ENCODE peak calls at places on chromosomes 4 and X, in six cellular contexts. N, G, H, P, Y and M are unnamed samples.

GRCh38 chrX:19775830-19776498 is 111.4 kb downstream of the SH3KBP1 start:
- DNase-seq in N (no peak), G (no peak), H (no peak), P (no peak), Y (no peak), M (no peak)

GRCh38 chr4:74590476-74590875 is 145.5 kb downstream of the AREG start:
- DNase-seq in N (no peak), G (no peak), H (peak; percentile 9), P (no peak), Y (no peak), M (no peak)

GRCh38 chr4:7540654-7541413 is 106.1 kb upstream of the PSAPL1 start:
- DNase-seq in N (no peak), G (no peak), H (no peak), P (no peak), Y (no peak), M (no peak)

GRCh38 chrX:6959006-6959405 is 188.5 kb upstream of the STS start:
- DNase-seq in N (no peak), G (no peak), H (no peak), P (no peak), Y (no peak), M (no peak)

GRCh38 chrX:31580726-31581125 is 508.9 kb upstream of the FTHL17 start:
- DNase-seq in N (no peak), G (no peak), H (peak; percentile 36), P (no peak), Y (no peak), M (no peak)

GRCh38 chrX:3346436-3347329 is at the start of gene MXRA5:
- DNase-seq in N (no peak), G (no peak), H (peak; percentile 25), P (no peak), Y (no peak), M (no peak)

GRCh38 chr4:39331191-39331590 is 35.0 kb downstream of the RFC1 start:
- DNase-seq in N (no peak), G (no peak), H (no peak), P (no peak), Y (no peak), M (no peak)

GRCh38 chr4:108881190-108881589 is 118.3 kb upstream of the ETNPPL start:
- DNase-seq in N (no peak), G (no peak), H (peak; percentile 57), P (no peak), Y (no peak), M (no peak)

GRCh38 chr4:165398570-165398969 is 19.8 kb downstream of the CPE start:
- DNase-seq in N (no peak), G (no peak), H (peak; percentile 5), P (no peak), Y (no peak), M (no peak)

GRCh38 chr4:6076391-6076790 is 58.2 kb upstream of the C4orf50 start:
- DNase-seq in N (no peak), G (no peak), H (no peak), P (no peak), Y (no peak), M (no peak)

GRCh38 chr4:92182006-92182735 is 121.6 kb upstream of the GRID2 start:
- DNase-seq in N (no peak), G (no peak), H (no peak), P (no peak), Y (no peak), M (no peak)

GRCh38 chrX:133985164-133986007 is at the start of gene GPC3:
- DNase-seq in N (peak; percentile 2), G (no peak), H (peak; percentile 41), P (no peak), Y (no peak), M (peak; percentile 15)

GRCh38 chr4:154464654-154465053 is 26.9 kb downstream of the DCHS2 start:
- DNase-seq in N (no peak), G (no peak), H (peak; percentile 7), P (no peak), Y (no peak), M (no peak)

GRCh38 chrX:116873678-116874077 is 410.9 kb upstream of the CT83 start:
- DNase-seq in N (no peak), G (no peak), H (peak; percentile 64), P (no peak), Y (no peak), M (no peak)

GRCh38 chrX:139642241-139642927 is 65.6 kb downstream of the MCF2 start:
- DNase-seq in N (no peak), G (no peak), H (no peak), P (no peak), Y (no peak), M (no peak)

GRCh38 chrX:153639177-153640044 is 7.6 kb upstream of the DUSP9 start:
- DNase-seq in N (no peak), G (peak; percentile 77), H (no peak), P (no peak), Y (no peak), M (no peak)

GRCh38 chrX:10557166-10557565 is 63.2 kb downstream of the MID1 start:
- DNase-seq in N (no peak), G (no peak), H (no peak), P (no peak), Y (no peak), M (no peak)

GRCh38 chr4:146247356-146247755 is 33.0 kb downstream of the REELD1 start:
- DNase-seq in N (no peak), G (no peak), H (peak; percentile 31), P (no peak), Y (no peak), M (no peak)

GRCh38 chrX:112380541-112381278 is 298.1 kb upstream of the TRPC5 start:
- DNase-seq in N (no peak), G (no peak), H (no peak), P (no peak), Y (no peak), M (no peak)

GRCh38 chr4:25320374-25321172 is 8.0 kb downstream of the ZCCHC4 start:
- DNase-seq in N (no peak), G (no peak), H (peak; percentile 91), P (no peak), Y (no peak), M (no peak)

GRCh38 chr4:94395541-94395940 is 52.9 kb upstream of the HPGDS start:
- DNase-seq in N (no peak), G (no peak), H (no peak), P (no peak), Y (no peak), M (no peak)

GRCh38 chr4:102500371-102501175 is 586 bp upstream of the NFKB1 start:
- DNase-seq in N (peak; percentile 16), G (peak; percentile 92), H (peak; percentile 73), P (peak; percentile 66), Y (peak; percentile 45), M (no peak)

GRCh38 chr4:42865572-42866189 is 26.8 kb upstream of the GRXCR1 start:
- DNase-seq in N (peak; percentile 24), G (no peak), H (peak; percentile 28), P (peak; percentile 65), Y (peak; percentile 20), M (no peak)

GRCh38 chrX:48466696-48467095 is 3.4 kb downstream of the SLC38A5 start:
- DNase-seq in N (no peak), G (no peak), H (no peak), P (no peak), Y (no peak), M (no peak)

GRCh38 chr4:123278755-123279154 is 117.8 kb upstream of the SPRY1 start:
- DNase-seq in N (no peak), G (no peak), H (peak; percentile 21), P (no peak), Y (no peak), M (no peak)

GRCh38 chrX:68832516-68833447 is 4.0 kb downstream of the EFNB1 start:
- DNase-seq in N (no peak), G (peak; percentile 79), H (no peak), P (peak; percentile 46), Y (no peak), M (no peak)

GRCh38 chr4:7254736-7255487 is 62.6 kb downstream of the SORCS2 start:
- DNase-seq in N (no peak), G (no peak), H (no peak), P (no peak), Y (no peak), M (no peak)

GRCh38 chr4:164313899-164314298 is 440.0 kb upstream of the SMIM31 start:
- DNase-seq in N (no peak), G (no peak), H (no peak), P (no peak), Y (no peak), M (no peak)

GRCh38 chrX:104270916-104271512 is 16.3 kb upstream of the ESX1 start:
- DNase-seq in N (peak; percentile 1), G (no peak), H (peak; percentile 56), P (no peak), Y (peak; percentile 13), M (no peak)

GRCh38 chr4:26028793-26029511 is 114.9 kb downstream of the SMIM20 start:
- DNase-seq in N (peak; percentile 36), G (peak; percentile 95), H (peak; percentile 92), P (peak; percentile 76), Y (peak; percentile 54), M (peak; percentile 55)

GRCh38 chr4:155085843-155086530 is 122.4 kb upstream of the NPY2R start:
- DNase-seq in N (no peak), G (no peak), H (peak; percentile 46), P (no peak), Y (no peak), M (no peak)

GRCh38 chr4:3676196-3676595 is 90.0 kb upstream of the ADRA2C start:
- DNase-seq in N (no peak), G (no peak), H (no peak), P (no peak), Y (no peak), M (no peak)

GRCh38 chrX:22686138-22686541 is 313.6 kb upstream of the DDX53 start:
- DNase-seq in N (no peak), G (no peak), H (peak; percentile 81), P (no peak), Y (peak; percentile 35), M (no peak)
- TF ChIP-seq CTCF in N (no peak), G (no peak), H (no peak), P (no peak), Y (no peak), M (no peak)

GRCh38 chr4:20490734-20491133 is 209.5 kb upstream of the PACRGL start:
- DNase-seq in N (no peak), G (no peak), H (peak; percentile 6), P (no peak), Y (no peak), M (no peak)
- TF ChIP-seq CTCF in N (no peak), G (no peak), H (no peak), P (no peak), Y (no peak), M (no peak)

DNA sequence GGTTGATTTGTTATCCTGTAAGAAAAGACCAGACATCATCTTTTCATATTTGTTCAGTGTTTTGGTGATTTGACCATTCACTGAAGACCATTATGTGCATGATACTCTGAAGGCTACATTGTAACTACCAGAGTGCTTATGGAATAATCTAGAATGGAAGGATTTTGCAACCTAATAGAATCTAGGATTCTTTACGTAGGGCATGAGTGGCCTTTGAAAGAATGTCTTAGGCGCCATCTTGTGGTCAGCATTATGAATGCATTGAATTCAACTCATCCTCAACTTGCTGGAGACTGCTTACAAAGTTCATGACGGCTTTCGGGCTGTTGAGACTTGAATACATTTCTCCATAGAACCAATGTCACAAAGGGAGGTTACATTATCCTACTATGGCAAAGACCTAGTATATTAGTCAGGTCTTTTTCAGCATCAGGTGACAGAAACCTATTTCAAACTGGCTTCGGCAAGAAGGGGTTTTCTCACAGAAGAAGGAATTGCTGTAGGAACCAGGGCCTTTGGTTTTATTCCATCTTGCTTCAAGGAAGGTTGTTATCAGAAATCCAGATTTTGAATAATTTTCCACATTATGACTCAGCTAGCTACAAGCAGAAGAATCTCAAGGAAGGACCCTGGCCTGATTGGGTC is 104.1 kb downstream of the GPAT3 start:
- DNase-seq in N (peak; percentile 34), G (no peak), H (peak; percentile 87), P (no peak), Y (no peak), M (no peak)
- TF ChIP-seq CTCF in N (peak; percentile 76), G (peak; percentile 45), H (peak; percentile 69), P (peak; percentile 86), Y (peak; percentile 75), M (no peak)

GRCh38 chr4:1092026-1092982 is 21.1 kb downstream of the RNF212 start:
- DNase-seq in N (no peak), G (peak; percentile 81), H (no peak), P (no peak), Y (no peak), M (no peak)
- TF ChIP-seq CTCF in N (no peak), G (no peak), H (no peak), P (no peak), Y (no peak), M (no peak)